ENCODE peak calls at places on chromosome 21, in seven cellular contexts. E, T, D, H, L, W and G are unnamed samples.

GRCh38 chr21:46179708-46180078 is 4.6 kb downstream of the SPATC1L start:
- DNase-seq in E (no peak), T (no peak), D (no peak), H (no peak), L (no peak), W (no peak), G (no peak)

GRCh38 chr21:36169465-36170128 is 13.0 kb downstream of the DOP1B start:
- DNase-seq in E (no peak), T (no peak), D (no peak), H (no peak), L (no peak), W (no peak), G (no peak)

GRCh38 chr21:41133896-41134522 is 34.0 kb upstream of the BACE2 start:
- DNase-seq in E (peak), T (peak), D (no peak), H (peak), L (peak), W (peak), G (no peak)

GRCh38 chr21:39388038-39388810 is 39.3 kb upstream of the HMGN1 start:
- DNase-seq in E (peak), T (peak), D (no peak), H (peak), L (peak), W (peak), G (peak)

GRCh38 chr21:41227357-41228005 is 59.5 kb downstream of the BACE2 start:
- DNase-seq in E (no peak), T (no peak), D (no peak), H (no peak), L (no peak), W (no peak), G (no peak)

GRCh38 chr21:16388911-16389515 is 659.2 kb downstream of the USP25 start:
- DNase-seq in E (peak), T (no peak), D (no peak), H (no peak), L (no peak), W (no peak), G (no peak)

GRCh38 chr21:36543924-36544323 is 64.0 kb upstream of the CLDN14 start:
- DNase-seq in E (no peak), T (no peak), D (no peak), H (no peak), L (no peak), W (no peak), G (no peak)

GRCh38 chr21:18877932-18878331 is 474.3 kb upstream of the TMPRSS15 start:
- DNase-seq in E (no peak), T (no peak), D (no peak), H (no peak), L (no peak), W (no peak), G (no peak)

GRCh38 chr21:15011967-15012366 is 52.8 kb downstream of the NRIP1 start:
- DNase-seq in E (no peak), T (no peak), D (no peak), H (no peak), L (no peak), W (no peak), G (no peak)
- TF ChIP-seq JUND in E (no peak), T (no peak), D (no peak), H (no peak), L (no peak), W (no peak), G (no peak)

GRCh38 chr21:25862112-25862511 is 127.3 kb downstream of the GABPA start:
- DNase-seq in E (no peak), T (no peak), D (no peak), H (no peak), L (no peak), W (no peak), G (no peak)
- TF ChIP-seq JUND in E (no peak), T (no peak), D (no peak), H (no peak), L (no peak), W (no peak), G (no peak)

DNA sequence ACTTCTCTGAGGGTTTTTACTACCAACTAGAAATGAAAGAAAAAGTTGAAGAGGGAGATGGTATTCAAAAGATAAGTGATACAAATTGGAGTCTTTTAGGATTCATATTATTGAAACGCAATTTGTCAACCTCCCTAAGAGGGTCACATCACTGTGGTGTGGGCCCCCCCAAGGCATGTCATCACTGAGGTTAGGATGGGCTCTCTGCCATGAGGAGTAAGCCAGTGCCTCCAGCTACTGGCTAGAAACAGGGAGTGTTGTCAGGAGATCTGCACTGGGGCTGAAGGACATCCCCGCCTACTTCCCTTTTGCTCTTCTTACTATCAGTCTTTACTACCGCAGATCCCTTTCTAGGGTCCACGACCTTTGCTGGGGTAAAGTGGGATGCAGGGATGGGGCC is 25.9 kb downstream of the ITSN1 start:
- DNase-seq in E (no peak), T (no peak), D (no peak), H (no peak), L (no peak), W (no peak), G (no peak)
- TF ChIP-seq JUND in E (no peak), T (no peak), D (no peak), H (no peak), L (no peak), W (no peak), G (no peak)

GRCh38 chr21:31514598-31514997 is 144.9 kb upstream of the SOD1 start:
- DNase-seq in E (no peak), T (no peak), D (no peak), H (no peak), L (no peak), W (peak), G (peak)
- TF ChIP-seq JUND in E (no peak), T (no peak), D (no peak), H (no peak), L (no peak), W (no peak), G (no peak)

GRCh38 chr21:33080776-33081175 is 10.8 kb downstream of the OLIG1 start:
- DNase-seq in E (no peak), T (no peak), D (no peak), H (no peak), L (no peak), W (no peak), G (no peak)

GRCh38 chr21:33075596-33076195 is 5.8 kb downstream of the OLIG1 start:
- DNase-seq in E (no peak), T (no peak), D (no peak), H (no peak), L (no peak), W (no peak), G (no peak)

GRCh38 chr21:33078907-33079582 is 9.1 kb downstream of the OLIG1 start:
- DNase-seq in E (peak), T (peak), D (peak), H (peak), L (peak), W (no peak), G (no peak)

GRCh38 chr21:33076600-33077329 is 6.8 kb downstream of the OLIG1 start:
- DNase-seq in E (no peak), T (no peak), D (no peak), H (no peak), L (no peak), W (no peak), G (no peak)

GRCh38 chr21:33080376-33080775 is 10.4 kb downstream of the OLIG1 start:
- DNase-seq in E (no peak), T (no peak), D (no peak), H (no peak), L (no peak), W (no peak), G (no peak)
- TF ChIP-seq JUND in E (no peak), T (no peak), D (no peak), H (no peak), L (no peak), W (no peak), G (no peak)

DNA sequence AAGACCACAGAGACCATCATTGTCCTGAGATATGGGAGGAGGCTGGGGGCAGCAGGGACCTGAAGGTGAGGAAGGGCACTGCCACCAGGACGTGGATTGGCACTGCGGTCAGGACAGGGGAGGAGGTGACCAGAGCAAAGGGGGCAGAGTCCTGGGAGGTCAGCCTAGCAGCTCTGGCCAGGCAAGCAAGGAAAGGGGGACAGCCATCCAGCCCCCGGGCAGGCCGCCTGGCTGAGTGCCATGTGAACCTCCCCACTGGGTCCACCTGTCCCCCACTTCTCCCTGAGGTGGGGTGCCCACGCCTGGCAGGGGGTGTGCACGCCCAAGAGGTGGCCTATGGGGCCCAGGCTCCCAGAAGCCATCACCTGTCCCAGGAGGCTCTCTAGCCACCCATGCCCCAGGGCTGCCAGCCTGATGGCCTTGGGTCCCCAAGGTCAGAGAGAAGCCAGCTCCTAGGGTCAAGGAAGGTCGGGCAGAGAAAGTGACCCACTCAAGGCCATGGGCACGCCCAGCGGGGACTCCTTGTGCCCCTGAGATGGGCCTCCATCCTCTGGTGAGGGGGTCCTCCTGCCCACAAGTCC is 17.6 kb upstream of the PTTG1IP start:
- DNase-seq in E (no peak), T (no peak), D (no peak), H (no peak), L (no peak), W (no peak), G (no peak)
- TF ChIP-seq JUND in E (no peak), T (no peak), D (no peak), H (no peak), L (no peak), W (no peak), G (no peak)

GRCh38 chr21:35046880-35047229 is 2.2 kb downstream of the RUNX1 start:
- DNase-seq in E (no peak), T (no peak), D (no peak), H (no peak), L (peak), W (no peak), G (no peak)
- TF ChIP-seq JUND in E (no peak), T (no peak), D (no peak), H (no peak), L (no peak), W (no peak), G (no peak)